ENCODE peak calls at places on chromosomes 16 and 17, in seven cellular contexts. R, H, Z, P, L, B and N are unnamed samples.

GRCh38 chr16:67801889-67802288 is 4.5 kb downstream of the RANBP10 start:
- DNase-seq in R (no peak), H (no peak), L (no peak), P (no peak), B (no peak), Z (no peak), N (no peak)

GRCh38 chr17:4833941-4834501 is 881 bp downstream of the MINK1 start:
- DNase-seq in B (no peak), L (peak; percentile 80), P (no peak), Z (peak; percentile 29), H (peak; percentile 38), R (no peak), N (no peak)

GRCh38 chr17:3761061-3761917 is 37.6 kb downstream of the HASPIN start:
- DNase-seq in P (no peak), Z (no peak), H (no peak), R (no peak), B (no peak), L (no peak), N (no peak)

GRCh38 chr16:751152-752007 is 9.2 kb upstream of the MSLN start:
- DNase-seq in H (no peak), Z (no peak), L (no peak), P (no peak), R (no peak), B (no peak), N (no peak)

GRCh38 chr16:81657731-81658130 is 121.4 kb upstream of the PLCG2 start:
- DNase-seq in L (peak; percentile 73), B (no peak), H (no peak), P (no peak), Z (no peak), R (no peak), N (no peak)

GRCh38 chr16:16149710-16150116 is 73.6 kb downstream of the ABCC6 start:
- DNase-seq in R (no peak), B (no peak), P (no peak), H (no peak), L (no peak), Z (no peak), N (no peak)

GRCh38 chr17:43368740-43369506 is 29.9 kb upstream of the ARL4D start:
- DNase-seq in B (peak; percentile 52), P (peak; percentile 93), Z (peak; percentile 95), H (peak; percentile 88), R (peak; percentile 67), L (peak; percentile 88), N (no peak)

GRCh38 chr16:65538945-65539344 is 417.1 kb upstream of the CDH11 start:
- DNase-seq in B (no peak), H (no peak), L (no peak), P (no peak), Z (no peak), R (no peak), N (no peak)

GRCh38 chr17:30344283-30345088 is 10.6 kb upstream of the TMIGD1 start:
- DNase-seq in Z (peak; percentile 96), B (peak; percentile 24), P (no peak), H (peak; percentile 56), R (peak; percentile 40), L (peak; percentile 75), N (no peak)

GRCh38 chr17:58335779-58336455 is 7.3 kb upstream of the TSPOAP1 start:
- DNase-seq in R (no peak), B (no peak), L (peak; percentile 27), H (no peak), Z (peak; percentile 96), P (peak; percentile 52), N (no peak)

GRCh38 chr17:66548158-66548557 is 245.7 kb downstream of the PRKCA start:
- DNase-seq in B (no peak), H (no peak), R (no peak), L (no peak), P (no peak), Z (no peak), N (no peak)

GRCh38 chr16:67544329-67544841 is 15.8 kb downstream of the RIPOR1 start:
- DNase-seq in R (no peak), P (no peak), L (no peak), B (no peak), Z (no peak), H (no peak), N (no peak)

GRCh38 chr17:21029032-21029431 is 13.8 kb downstream of the USP22 start:
- DNase-seq in H (no peak), Z (peak; percentile 42), P (no peak), L (peak; percentile 88), B (no peak), R (peak; percentile 19), N (no peak)

GRCh38 chr17:40598928-40599627 is 33.8 kb upstream of the CCR7 start:
- DNase-seq in Z (peak; percentile 27), H (peak; percentile 44), P (no peak), R (no peak), L (peak; percentile 84), B (peak; percentile 21), N (no peak)

GRCh38 chr17:41631025-41631889 is 6.9 kb upstream of the KRT17 start:
- DNase-seq in B (no peak), P (no peak), L (no peak), H (no peak), R (no peak), Z (no peak), N (no peak)

GRCh38 chr17:45131294-45131615 is 1.1 kb downstream of the PLCD3 start:
- DNase-seq in R (no peak), Z (no peak), P (no peak), H (no peak), L (no peak), B (no peak), N (no peak)

GRCh38 chr16:896261-897199 is 74.3 kb downstream of the LMF1 start:
- DNase-seq in H (no peak), P (no peak), B (no peak), Z (no peak), L (no peak), R (no peak), N (no peak)

GRCh38 chr17:17636456-17636855 is 44.8 kb upstream of the RAI1 start:
- DNase-seq in H (no peak), Z (no peak), B (no peak), L (no peak), R (no peak), P (no peak), N (no peak)

GRCh38 chr17:60087882-60088669 is 9.4 kb upstream of the HEATR6 start:
- DNase-seq in R (peak; percentile 19), Z (no peak), L (peak; percentile 60), H (no peak), P (no peak), B (peak; percentile 89), N (no peak)

GRCh38 chr17:35740997-35741931 is 9.8 kb downstream of the RASL10B start:
- DNase-seq in Z (no peak), R (no peak), H (no peak), L (no peak), B (no peak), P (no peak), N (no peak)

GRCh38 chr16:9302102-9302501 is 210.7 kb downstream of the HAPSTR1 start:
- DNase-seq in P (no peak), H (no peak), R (no peak), B (no peak), Z (no peak), L (no peak), N (no peak)

GRCh38 chr17:30858556-30859250 is 26.9 kb downstream of the ATAD5 start:
- DNase-seq in H (no peak), P (no peak), Z (no peak), R (no peak), B (no peak), L (peak; percentile 30), N (no peak)

GRCh38 chr17:15470536-15470935 is 3.1 kb upstream of the CDRT4 start:
- DNase-seq in Z (no peak), B (no peak), L (peak; percentile 51), H (no peak), P (no peak), R (no peak), N (no peak)

GRCh38 chr17:82892869-82893565 is 53.2 kb upstream of the ZNF750 start:
- DNase-seq in Z (no peak), L (no peak), B (no peak), P (no peak), R (no peak), H (peak; percentile 30), N (no peak)

GRCh38 chr17:46737331-46737730 is 81.2 kb downstream of the WNT3 start:
- DNase-seq in L (no peak), H (no peak), P (no peak), R (no peak), B (no peak), Z (no peak), N (no peak)

GRCh38 chr17:48037036-48037881 is at the start of gene COPZ2:
- DNase-seq in P (peak; percentile 90), L (peak; percentile 64), R (no peak), Z (no peak), B (no peak), H (peak; percentile 70), N (no peak)

GRCh38 chr16:85182286-85182685 is 70.0 kb upstream of the CIBAR2 start:
- DNase-seq in P (no peak), Z (no peak), L (no peak), R (no peak), H (no peak), B (no peak), N (no peak)

GRCh38 chr16:76293980-76294690 is 16.9 kb downstream of the CNTNAP4 start:
- DNase-seq in R (no peak), H (no peak), L (no peak), Z (peak; percentile 9), P (no peak), B (no peak), N (no peak)

GRCh38 chr17:58328195-58329034 is at the start of gene TSPOAP1:
- DNase-seq in Z (peak; percentile 97), B (no peak), P (peak; percentile 79), H (no peak), R (no peak), L (no peak), N (no peak)